ENCODE peak calls at places on chromosomes 7 and 10, in ten cellular contexts. One of them, this sample, is unnamed.

GRCh38 chr10:43073721-43074120 is 3.1 kb upstream of the RET start:
- DNase-seq in non-pigmented ciliary epithelial cell: no peak
- DNase-seq in ecto neural progenitor cell: no peak
- DNase-seq in MCF 10A: no peak
- DNase-seq in activated CD8-positive, alpha-beta memory T cell treated with anti-CD3 and anti-CD28 coated beads for 1 hour: no peak
- DNase-seq in adipocyte: no peak
- DNase-seq in activated CD4-positive, alpha-beta T cell treated with anti-CD3 and anti-CD28 coated beads for 48 hours: no peak
- DNase-seq in Peyer's patch: no peak
- DNase-seq in EH: no peak
- DNase-seq in BE2C: no peak
- DNase-seq in this sample: no peak

GRCh38 chr7:55132890-55133551 is 114.2 kb downstream of the EGFR start:
- DNase-seq in MCF 10A: peak
- DNase-seq in Peyer's patch: peak
- DNase-seq in non-pigmented ciliary epithelial cell: peak
- DNase-seq in activated CD8-positive, alpha-beta memory T cell treated with anti-CD3 and anti-CD28 coated beads for 1 hour: no peak
- DNase-seq in adipocyte: peak
- DNase-seq in BE2C: no peak
- DNase-seq in EH: peak
- DNase-seq in ecto neural progenitor cell: no peak
- DNase-seq in activated CD4-positive, alpha-beta T cell treated with anti-CD3 and anti-CD28 coated beads for 48 hours: peak
- DNase-seq in this sample: no peak

GRCh38 chr10:133405272-133405671 is 11.3 kb downstream of the MTG1 start:
- DNase-seq in Peyer's patch: no peak
- DNase-seq in MCF 10A: no peak
- DNase-seq in activated CD8-positive, alpha-beta memory T cell treated with anti-CD3 and anti-CD28 coated beads for 1 hour: no peak
- DNase-seq in BE2C: no peak
- DNase-seq in adipocyte: no peak
- DNase-seq in activated CD4-positive, alpha-beta T cell treated with anti-CD3 and anti-CD28 coated beads for 48 hours: no peak
- DNase-seq in EH: peak
- DNase-seq in non-pigmented ciliary epithelial cell: no peak
- DNase-seq in ecto neural progenitor cell: no peak
- DNase-seq in this sample: no peak

GRCh38 chr7:91109200-91109599 is 155.0 kb upstream of the FZD1 start:
- DNase-seq in adipocyte: no peak
- DNase-seq in ecto neural progenitor cell: no peak
- DNase-seq in MCF 10A: no peak
- DNase-seq in Peyer's patch: no peak
- DNase-seq in EH: no peak
- DNase-seq in activated CD8-positive, alpha-beta memory T cell treated with anti-CD3 and anti-CD28 coated beads for 1 hour: no peak
- DNase-seq in non-pigmented ciliary epithelial cell: no peak
- DNase-seq in activated CD4-positive, alpha-beta T cell treated with anti-CD3 and anti-CD28 coated beads for 48 hours: no peak
- DNase-seq in BE2C: no peak
- DNase-seq in this sample: no peak

GRCh38 chr7:47819054-47819920 is 129.0 kb downstream of the PKD1L1 start:
- DNase-seq in Peyer's patch: peak
- DNase-seq in adipocyte: peak
- DNase-seq in non-pigmented ciliary epithelial cell: no peak
- DNase-seq in EH: peak
- DNase-seq in ecto neural progenitor cell: peak
- DNase-seq in MCF 10A: peak
- DNase-seq in activated CD8-positive, alpha-beta memory T cell treated with anti-CD3 and anti-CD28 coated beads for 1 hour: peak
- DNase-seq in activated CD4-positive, alpha-beta T cell treated with anti-CD3 and anti-CD28 coated beads for 48 hours: peak
- DNase-seq in BE2C: peak
- DNase-seq in this sample: peak

GRCh38 chr10:87059401-87059800 is 35.2 kb downstream of the GLUD1 start:
- DNase-seq in Peyer's patch: no peak
- DNase-seq in EH: no peak
- DNase-seq in ecto neural progenitor cell: no peak
- DNase-seq in BE2C: no peak
- DNase-seq in adipocyte: no peak
- DNase-seq in MCF 10A: no peak
- DNase-seq in non-pigmented ciliary epithelial cell: no peak
- DNase-seq in activated CD4-positive, alpha-beta T cell treated with anti-CD3 and anti-CD28 coated beads for 48 hours: no peak
- DNase-seq in activated CD8-positive, alpha-beta memory T cell treated with anti-CD3 and anti-CD28 coated beads for 1 hour: no peak
- DNase-seq in this sample: no peak

GRCh38 chr10:17643339-17643754 is 604 bp upstream of the STAM start:
- DNase-seq in ecto neural progenitor cell: no peak
- DNase-seq in adipocyte: peak
- DNase-seq in BE2C: peak
- DNase-seq in EH: peak
- DNase-seq in activated CD8-positive, alpha-beta memory T cell treated with anti-CD3 and anti-CD28 coated beads for 1 hour: no peak
- DNase-seq in non-pigmented ciliary epithelial cell: no peak
- DNase-seq in Peyer's patch: peak
- DNase-seq in MCF 10A: peak
- DNase-seq in activated CD4-positive, alpha-beta T cell treated with anti-CD3 and anti-CD28 coated beads for 48 hours: peak
- DNase-seq in this sample: peak

GRCh38 chr10:6406220-6407033 is 173.6 kb downstream of the PRKCQ start:
- DNase-seq in ecto neural progenitor cell: no peak
- DNase-seq in Peyer's patch: no peak
- DNase-seq in activated CD4-positive, alpha-beta T cell treated with anti-CD3 and anti-CD28 coated beads for 48 hours: peak
- DNase-seq in BE2C: no peak
- DNase-seq in activated CD8-positive, alpha-beta memory T cell treated with anti-CD3 and anti-CD28 coated beads for 1 hour: no peak
- DNase-seq in non-pigmented ciliary epithelial cell: no peak
- DNase-seq in EH: peak
- DNase-seq in adipocyte: peak
- DNase-seq in MCF 10A: peak
- DNase-seq in this sample: no peak

GRCh38 chr10:71426058-71426605 is 29.4 kb downstream of the CDH23 start:
- DNase-seq in BE2C: no peak
- DNase-seq in EH: no peak
- DNase-seq in activated CD4-positive, alpha-beta T cell treated with anti-CD3 and anti-CD28 coated beads for 48 hours: no peak
- DNase-seq in Peyer's patch: no peak
- DNase-seq in ecto neural progenitor cell: peak
- DNase-seq in non-pigmented ciliary epithelial cell: no peak
- DNase-seq in activated CD8-positive, alpha-beta memory T cell treated with anti-CD3 and anti-CD28 coated beads for 1 hour: no peak
- DNase-seq in MCF 10A: no peak
- DNase-seq in adipocyte: no peak
- DNase-seq in this sample: no peak

GRCh38 chr7:69994218-69994617 is 395.9 kb downstream of the AUTS2 start:
- DNase-seq in EH: no peak
- DNase-seq in adipocyte: no peak
- DNase-seq in ecto neural progenitor cell: no peak
- DNase-seq in non-pigmented ciliary epithelial cell: no peak
- DNase-seq in MCF 10A: no peak
- DNase-seq in Peyer's patch: no peak
- DNase-seq in BE2C: no peak
- DNase-seq in activated CD4-positive, alpha-beta T cell treated with anti-CD3 and anti-CD28 coated beads for 48 hours: no peak
- DNase-seq in activated CD8-positive, alpha-beta memory T cell treated with anti-CD3 and anti-CD28 coated beads for 1 hour: no peak
- DNase-seq in this sample: no peak

GRCh38 chr7:78953726-78954363 is 499.6 kb downstream of the MAGI2 start:
- DNase-seq in Peyer's patch: no peak
- DNase-seq in activated CD8-positive, alpha-beta memory T cell treated with anti-CD3 and anti-CD28 coated beads for 1 hour: no peak
- DNase-seq in non-pigmented ciliary epithelial cell: no peak
- DNase-seq in ecto neural progenitor cell: no peak
- DNase-seq in EH: peak
- DNase-seq in adipocyte: peak
- DNase-seq in activated CD4-positive, alpha-beta T cell treated with anti-CD3 and anti-CD28 coated beads for 48 hours: no peak
- DNase-seq in BE2C: no peak
- DNase-seq in MCF 10A: no peak
- DNase-seq in this sample: no peak

GRCh38 chr10:43294241-43294658 is 27.4 kb upstream of the RASGEF1A start:
- DNase-seq in Peyer's patch: no peak
- DNase-seq in MCF 10A: no peak
- DNase-seq in ecto neural progenitor cell: no peak
- DNase-seq in EH: no peak
- DNase-seq in non-pigmented ciliary epithelial cell: no peak
- DNase-seq in adipocyte: no peak
- DNase-seq in activated CD8-positive, alpha-beta memory T cell treated with anti-CD3 and anti-CD28 coated beads for 1 hour: peak
- DNase-seq in activated CD4-positive, alpha-beta T cell treated with anti-CD3 and anti-CD28 coated beads for 48 hours: peak
- DNase-seq in BE2C: no peak
- DNase-seq in this sample: no peak

GRCh38 chr10:14513061-14513460 is 182.3 kb upstream of the FRMD4A start:
- DNase-seq in activated CD8-positive, alpha-beta memory T cell treated with anti-CD3 and anti-CD28 coated beads for 1 hour: no peak
- DNase-seq in activated CD4-positive, alpha-beta T cell treated with anti-CD3 and anti-CD28 coated beads for 48 hours: no peak
- DNase-seq in EH: peak
- DNase-seq in non-pigmented ciliary epithelial cell: no peak
- DNase-seq in ecto neural progenitor cell: no peak
- DNase-seq in Peyer's patch: no peak
- DNase-seq in BE2C: no peak
- DNase-seq in adipocyte: no peak
- DNase-seq in MCF 10A: no peak
- DNase-seq in this sample: no peak

GRCh38 chr7:121466455-121466854 is 70.3 kb upstream of the FAM3C start:
- DNase-seq in MCF 10A: no peak
- DNase-seq in EH: no peak
- DNase-seq in non-pigmented ciliary epithelial cell: no peak
- DNase-seq in activated CD8-positive, alpha-beta memory T cell treated with anti-CD3 and anti-CD28 coated beads for 1 hour: no peak
- DNase-seq in activated CD4-positive, alpha-beta T cell treated with anti-CD3 and anti-CD28 coated beads for 48 hours: no peak
- DNase-seq in adipocyte: no peak
- DNase-seq in Peyer's patch: no peak
- DNase-seq in ecto neural progenitor cell: no peak
- DNase-seq in BE2C: peak
- DNase-seq in this sample: no peak

GRCh38 chr10:10684972-10685371 is 332.7 kb upstream of the CELF2 start:
- DNase-seq in activated CD4-positive, alpha-beta T cell treated with anti-CD3 and anti-CD28 coated beads for 48 hours: no peak
- DNase-seq in ecto neural progenitor cell: no peak
- DNase-seq in Peyer's patch: no peak
- DNase-seq in activated CD8-positive, alpha-beta memory T cell treated with anti-CD3 and anti-CD28 coated beads for 1 hour: no peak
- DNase-seq in adipocyte: no peak
- DNase-seq in MCF 10A: no peak
- DNase-seq in BE2C: no peak
- DNase-seq in non-pigmented ciliary epithelial cell: no peak
- DNase-seq in EH: no peak
- DNase-seq in this sample: no peak

GRCh38 chr10:34295142-34295548 is 520.0 kb downstream of the PARD3 start:
- DNase-seq in non-pigmented ciliary epithelial cell: peak
- DNase-seq in MCF 10A: no peak
- DNase-seq in activated CD4-positive, alpha-beta T cell treated with anti-CD3 and anti-CD28 coated beads for 48 hours: no peak
- DNase-seq in ecto neural progenitor cell: no peak
- DNase-seq in EH: peak
- DNase-seq in activated CD8-positive, alpha-beta memory T cell treated with anti-CD3 and anti-CD28 coated beads for 1 hour: no peak
- DNase-seq in Peyer's patch: no peak
- DNase-seq in BE2C: no peak
- DNase-seq in adipocyte: no peak
- DNase-seq in this sample: no peak

GRCh38 chr7:44104880-44105771 is 981 bp downstream of the AEBP1 start:
- DNase-seq in adipocyte: peak
- DNase-seq in Peyer's patch: no peak
- DNase-seq in EH: peak
- DNase-seq in ecto neural progenitor cell: peak
- DNase-seq in MCF 10A: peak
- DNase-seq in activated CD4-positive, alpha-beta T cell treated with anti-CD3 and anti-CD28 coated beads for 48 hours: no peak
- DNase-seq in non-pigmented ciliary epithelial cell: no peak
- DNase-seq in activated CD8-positive, alpha-beta memory T cell treated with anti-CD3 and anti-CD28 coated beads for 1 hour: no peak
- DNase-seq in BE2C: no peak
- DNase-seq in this sample: peak

GRCh38 chr7:2002561-2003450 is 229.9 kb downstream of the MAD1L1 start:
- DNase-seq in Peyer's patch: peak
- DNase-seq in activated CD8-positive, alpha-beta memory T cell treated with anti-CD3 and anti-CD28 coated beads for 1 hour: no peak
- DNase-seq in non-pigmented ciliary epithelial cell: no peak
- DNase-seq in MCF 10A: no peak
- DNase-seq in BE2C: peak
- DNase-seq in activated CD4-positive, alpha-beta T cell treated with anti-CD3 and anti-CD28 coated beads for 48 hours: no peak
- DNase-seq in adipocyte: no peak
- DNase-seq in EH: no peak
- DNase-seq in ecto neural progenitor cell: no peak
- DNase-seq in this sample: no peak

GRCh38 chr7:142760071-142760642 is 10.6 kb upstream of the PRSS2 start:
- DNase-seq in adipocyte: no peak
- DNase-seq in BE2C: no peak
- DNase-seq in activated CD4-positive, alpha-beta T cell treated with anti-CD3 and anti-CD28 coated beads for 48 hours: no peak
- DNase-seq in activated CD8-positive, alpha-beta memory T cell treated with anti-CD3 and anti-CD28 coated beads for 1 hour: no peak
- DNase-seq in EH: no peak
- DNase-seq in MCF 10A: no peak
- DNase-seq in non-pigmented ciliary epithelial cell: no peak
- DNase-seq in Peyer's patch: no peak
- DNase-seq in ecto neural progenitor cell: no peak
- DNase-seq in this sample: no peak

GRCh38 chr10:13890617-13891541 is 304.1 kb downstream of the PRPF18 start:
- DNase-seq in ecto neural progenitor cell: no peak
- DNase-seq in EH: peak
- DNase-seq in Peyer's patch: no peak
- DNase-seq in activated CD8-positive, alpha-beta memory T cell treated with anti-CD3 and anti-CD28 coated beads for 1 hour: no peak
- DNase-seq in activated CD4-positive, alpha-beta T cell treated with anti-CD3 and anti-CD28 coated beads for 48 hours: peak
- DNase-seq in adipocyte: peak
- DNase-seq in BE2C: no peak
- DNase-seq in MCF 10A: no peak
- DNase-seq in non-pigmented ciliary epithelial cell: no peak
- DNase-seq in this sample: peak

GRCh38 chr7:116752305-116753074 is 80.5 kb downstream of the MET start:
- DNase-seq in Peyer's patch: no peak
- DNase-seq in adipocyte: no peak
- DNase-seq in MCF 10A: no peak
- DNase-seq in activated CD4-positive, alpha-beta T cell treated with anti-CD3 and anti-CD28 coated beads for 48 hours: no peak
- DNase-seq in ecto neural progenitor cell: no peak
- DNase-seq in BE2C: no peak
- DNase-seq in activated CD8-positive, alpha-beta memory T cell treated with anti-CD3 and anti-CD28 coated beads for 1 hour: no peak
- DNase-seq in non-pigmented ciliary epithelial cell: no peak
- DNase-seq in EH: no peak
- DNase-seq in this sample: no peak

GRCh38 chr7:36904101-36904500 is 179.8 kb upstream of the AOAH start:
- DNase-seq in activated CD8-positive, alpha-beta memory T cell treated with anti-CD3 and anti-CD28 coated beads for 1 hour: no peak
- DNase-seq in activated CD4-positive, alpha-beta T cell treated with anti-CD3 and anti-CD28 coated beads for 48 hours: no peak
- DNase-seq in ecto neural progenitor cell: no peak
- DNase-seq in non-pigmented ciliary epithelial cell: no peak
- DNase-seq in Peyer's patch: no peak
- DNase-seq in BE2C: no peak
- DNase-seq in MCF 10A: no peak
- DNase-seq in adipocyte: no peak
- DNase-seq in EH: no peak
- DNase-seq in this sample: no peak

GRCh38 chr10:119575506-119575905 is 21.3 kb downstream of the TIAL1 start:
- DNase-seq in activated CD4-positive, alpha-beta T cell treated with anti-CD3 and anti-CD28 coated beads for 48 hours: no peak
- DNase-seq in MCF 10A: peak
- DNase-seq in ecto neural progenitor cell: no peak
- DNase-seq in adipocyte: no peak
- DNase-seq in activated CD8-positive, alpha-beta memory T cell treated with anti-CD3 and anti-CD28 coated beads for 1 hour: no peak
- DNase-seq in EH: peak
- DNase-seq in non-pigmented ciliary epithelial cell: no peak
- DNase-seq in BE2C: no peak
- DNase-seq in Peyer's patch: no peak
- DNase-seq in this sample: no peak

GRCh38 chr7:135791543-135792120 is 43.0 kb upstream of the FAM180A start:
- DNase-seq in Peyer's patch: no peak
- DNase-seq in activated CD4-positive, alpha-beta T cell treated with anti-CD3 and anti-CD28 coated beads for 48 hours: no peak
- DNase-seq in EH: no peak
- DNase-seq in activated CD8-positive, alpha-beta memory T cell treated with anti-CD3 and anti-CD28 coated beads for 1 hour: no peak
- DNase-seq in ecto neural progenitor cell: no peak
- DNase-seq in BE2C: no peak
- DNase-seq in adipocyte: no peak
- DNase-seq in MCF 10A: no peak
- DNase-seq in non-pigmented ciliary epithelial cell: no peak
- DNase-seq in this sample: no peak

GRCh38 chr7:2096692-2097380 is 135.9 kb downstream of the MAD1L1 start:
- DNase-seq in activated CD4-positive, alpha-beta T cell treated with anti-CD3 and anti-CD28 coated beads for 48 hours: no peak
- DNase-seq in ecto neural progenitor cell: no peak
- DNase-seq in Peyer's patch: no peak
- DNase-seq in MCF 10A: no peak
- DNase-seq in EH: no peak
- DNase-seq in non-pigmented ciliary epithelial cell: no peak
- DNase-seq in activated CD8-positive, alpha-beta memory T cell treated with anti-CD3 and anti-CD28 coated beads for 1 hour: no peak
- DNase-seq in BE2C: no peak
- DNase-seq in adipocyte: no peak
- DNase-seq in this sample: no peak

GRCh38 chr10:110530131-110530831 is 32.6 kb downstream of the DUSP5 start:
- DNase-seq in EH: peak
- DNase-seq in activated CD8-positive, alpha-beta memory T cell treated with anti-CD3 and anti-CD28 coated beads for 1 hour: no peak
- DNase-seq in ecto neural progenitor cell: peak
- DNase-seq in non-pigmented ciliary epithelial cell: no peak
- DNase-seq in adipocyte: peak
- DNase-seq in Peyer's patch: peak
- DNase-seq in BE2C: peak
- DNase-seq in activated CD4-positive, alpha-beta T cell treated with anti-CD3 and anti-CD28 coated beads for 48 hours: peak
- DNase-seq in MCF 10A: peak
- DNase-seq in this sample: no peak

GRCh38 chr10:71608863-71609768 is 110.5 kb downstream of the C10orf105 start:
- DNase-seq in activated CD4-positive, alpha-beta T cell treated with anti-CD3 and anti-CD28 coated beads for 48 hours: peak
- DNase-seq in activated CD8-positive, alpha-beta memory T cell treated with anti-CD3 and anti-CD28 coated beads for 1 hour: peak
- DNase-seq in Peyer's patch: peak
- DNase-seq in MCF 10A: peak
- DNase-seq in non-pigmented ciliary epithelial cell: no peak
- DNase-seq in EH: peak
- DNase-seq in BE2C: peak
- DNase-seq in adipocyte: peak
- DNase-seq in ecto neural progenitor cell: peak
- DNase-seq in this sample: peak

GRCh38 chr7:83976302-83976701 is 218.3 kb downstream of the SEMA3A start:
- DNase-seq in ecto neural progenitor cell: no peak
- DNase-seq in adipocyte: peak
- DNase-seq in EH: peak
- DNase-seq in Peyer's patch: no peak
- DNase-seq in non-pigmented ciliary epithelial cell: no peak
- DNase-seq in activated CD4-positive, alpha-beta T cell treated with anti-CD3 and anti-CD28 coated beads for 48 hours: no peak
- DNase-seq in activated CD8-positive, alpha-beta memory T cell treated with anti-CD3 and anti-CD28 coated beads for 1 hour: no peak
- DNase-seq in MCF 10A: peak
- DNase-seq in BE2C: peak
- DNase-seq in this sample: no peak